ENCODE peak calls at places on chromosomes 7 and 10, in seven cellular contexts. One of them, this sample, is unnamed.

GRCh38 chr7:107262857-107263256 is 94.1 kb downstream of the HBP1 start:
- DNase-seq in adrenal gland: no peak
- DNase-seq in IMR-90: peak
- DNase-seq in ovary: no peak
- DNase-seq in NB4: no peak
- DNase-seq in thyroid gland: no peak
- DNase-seq in HCT116: no peak
- DNase-seq in this sample: no peak

GRCh38 chr10:4780782-4781181 is 45.2 kb upstream of the AKR1E2 start:
- DNase-seq in thyroid gland: no peak
- DNase-seq in ovary: no peak
- DNase-seq in HCT116: no peak
- DNase-seq in adrenal gland: no peak
- DNase-seq in NB4: no peak
- DNase-seq in IMR-90: peak
- DNase-seq in this sample: no peak

GRCh38 chr10:133129854-133130495 is 30.0 kb upstream of the KNDC1 start:
- DNase-seq in IMR-90: no peak
- DNase-seq in HCT116: no peak
- DNase-seq in thyroid gland: no peak
- DNase-seq in adrenal gland: peak
- DNase-seq in ovary: no peak
- DNase-seq in NB4: no peak
- DNase-seq in this sample: no peak

GRCh38 chr10:76354349-76354748 is 922.9 kb downstream of the LRMDA start:
- DNase-seq in adrenal gland: no peak
- DNase-seq in ovary: no peak
- DNase-seq in NB4: no peak
- DNase-seq in IMR-90: no peak
- DNase-seq in thyroid gland: no peak
- DNase-seq in HCT116: no peak
- DNase-seq in this sample: no peak

GRCh38 chr7:42151309-42151708 is 85.7 kb downstream of the GLI3 start:
- DNase-seq in ovary: peak
- DNase-seq in adrenal gland: no peak
- DNase-seq in NB4: no peak
- DNase-seq in IMR-90: peak
- DNase-seq in HCT116: no peak
- DNase-seq in thyroid gland: no peak
- DNase-seq in this sample: peak

GRCh38 chr10:88731296-88731695 is 25.2 kb downstream of the LIPK start:
- DNase-seq in adrenal gland: no peak
- DNase-seq in IMR-90: no peak
- DNase-seq in ovary: no peak
- DNase-seq in thyroid gland: peak
- DNase-seq in NB4: no peak
- DNase-seq in HCT116: no peak
- DNase-seq in this sample: no peak

GRCh38 chr10:129755075-129756020 is 208.7 kb downstream of the EBF3 start:
- DNase-seq in IMR-90: no peak
- DNase-seq in thyroid gland: no peak
- DNase-seq in adrenal gland: no peak
- DNase-seq in NB4: no peak
- DNase-seq in ovary: no peak
- DNase-seq in HCT116: no peak
- DNase-seq in this sample: peak

GRCh38 chr10:71766717-71767419 is 6.5 kb downstream of the VSIR start:
- DNase-seq in thyroid gland: peak
- DNase-seq in HCT116: peak
- DNase-seq in NB4: peak
- DNase-seq in adrenal gland: peak
- DNase-seq in IMR-90: peak
- DNase-seq in ovary: peak
- DNase-seq in this sample: no peak

GRCh38 chr7:4277936-4278335 is 404.2 kb upstream of the FOXK1 start:
- DNase-seq in NB4: no peak
- DNase-seq in thyroid gland: no peak
- DNase-seq in IMR-90: no peak
- DNase-seq in ovary: no peak
- DNase-seq in HCT116: no peak
- DNase-seq in adrenal gland: no peak
- DNase-seq in this sample: no peak

GRCh38 chr10:42638053-42638820 is at the start of gene ZNF33B:
- DNase-seq in IMR-90: peak
- DNase-seq in NB4: peak
- DNase-seq in HCT116: peak
- DNase-seq in ovary: peak
- DNase-seq in adrenal gland: peak
- DNase-seq in thyroid gland: peak
- DNase-seq in this sample: peak
- TF ChIP-seq POLR2A in IMR-90: peak
- TF ChIP-seq POLR2A in NB4: peak
- TF ChIP-seq POLR2A in HCT116: peak
- TF ChIP-seq POLR2A in ovary: peak
- TF ChIP-seq POLR2A in adrenal gland: peak
- TF ChIP-seq POLR2A in thyroid gland: no peak
- TF ChIP-seq POLR2A in this sample: peak

GRCh38 chr7:148987010-148987750 is 41.1 kb downstream of the PDIA4 start:
- DNase-seq in adrenal gland: peak
- DNase-seq in HCT116: peak
- DNase-seq in IMR-90: peak
- DNase-seq in ovary: peak
- DNase-seq in thyroid gland: peak
- DNase-seq in NB4: peak
- DNase-seq in this sample: peak
- TF ChIP-seq POLR2A in adrenal gland: no peak
- TF ChIP-seq POLR2A in HCT116: no peak
- TF ChIP-seq POLR2A in IMR-90: no peak
- TF ChIP-seq POLR2A in ovary: no peak
- TF ChIP-seq POLR2A in thyroid gland: no peak
- TF ChIP-seq POLR2A in NB4: peak
- TF ChIP-seq POLR2A in this sample: peak

GRCh38 chr7:74194686-74195085 is 15.1 kb upstream of the LAT2 start:
- DNase-seq in thyroid gland: no peak
- DNase-seq in ovary: no peak
- DNase-seq in adrenal gland: peak
- DNase-seq in NB4: no peak
- DNase-seq in HCT116: no peak
- DNase-seq in IMR-90: no peak
- DNase-seq in this sample: no peak
- TF ChIP-seq POLR2A in thyroid gland: no peak
- TF ChIP-seq POLR2A in ovary: no peak
- TF ChIP-seq POLR2A in adrenal gland: no peak
- TF ChIP-seq POLR2A in NB4: no peak
- TF ChIP-seq POLR2A in HCT116: no peak
- TF ChIP-seq POLR2A in IMR-90: no peak
- TF ChIP-seq POLR2A in this sample: no peak

GRCh38 chr7:43621729-43622448 is 39.0 kb downstream of the STK17A start:
- DNase-seq in ovary: no peak
- DNase-seq in IMR-90: no peak
- DNase-seq in HCT116: no peak
- DNase-seq in NB4: no peak
- DNase-seq in adrenal gland: no peak
- DNase-seq in thyroid gland: no peak
- DNase-seq in this sample: no peak
- TF ChIP-seq POLR2A in ovary: no peak
- TF ChIP-seq POLR2A in IMR-90: no peak
- TF ChIP-seq POLR2A in HCT116: no peak
- TF ChIP-seq POLR2A in NB4: no peak
- TF ChIP-seq POLR2A in adrenal gland: no peak
- TF ChIP-seq POLR2A in thyroid gland: no peak
- TF ChIP-seq POLR2A in this sample: no peak

DNA sequence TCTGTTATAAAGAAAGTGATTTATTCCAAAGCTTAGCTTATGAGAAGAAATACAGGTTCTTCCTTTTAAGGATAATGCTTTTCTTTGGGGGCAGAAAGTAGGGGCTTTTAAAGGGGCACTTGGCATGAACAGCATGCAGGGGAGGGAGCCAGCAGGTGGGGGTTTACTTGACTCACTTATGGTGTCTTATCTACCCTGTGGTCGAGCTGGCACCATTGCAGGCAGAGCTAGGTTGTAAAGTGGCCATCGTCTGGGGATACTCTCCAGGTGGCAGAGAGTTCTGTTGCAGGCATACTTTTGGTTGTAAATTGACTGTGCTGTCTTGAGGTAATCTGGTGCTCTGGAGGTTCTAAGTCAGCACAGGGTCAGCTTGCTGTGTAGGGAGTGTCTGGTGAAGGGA is 26.3 kb upstream of the IFRD1 start:
- DNase-seq in NB4: peak
- DNase-seq in adrenal gland: no peak
- DNase-seq in thyroid gland: no peak
- DNase-seq in HCT116: no peak
- DNase-seq in IMR-90: no peak
- DNase-seq in ovary: no peak
- DNase-seq in this sample: no peak
- TF ChIP-seq POLR2A in NB4: no peak
- TF ChIP-seq POLR2A in adrenal gland: no peak
- TF ChIP-seq POLR2A in thyroid gland: no peak
- TF ChIP-seq POLR2A in HCT116: no peak
- TF ChIP-seq POLR2A in IMR-90: no peak
- TF ChIP-seq POLR2A in ovary: no peak
- TF ChIP-seq POLR2A in this sample: no peak

GRCh38 chr7:37920619-37921339 is at the start of gene EPDR1:
- DNase-seq in adrenal gland: peak
- DNase-seq in thyroid gland: peak
- DNase-seq in IMR-90: no peak
- DNase-seq in ovary: peak
- DNase-seq in HCT116: peak
- DNase-seq in NB4: peak
- DNase-seq in this sample: peak
- TF ChIP-seq POLR2A in adrenal gland: peak
- TF ChIP-seq POLR2A in thyroid gland: peak
- TF ChIP-seq POLR2A in IMR-90: no peak
- TF ChIP-seq POLR2A in ovary: no peak
- TF ChIP-seq POLR2A in HCT116: no peak
- TF ChIP-seq POLR2A in NB4: peak
- TF ChIP-seq POLR2A in this sample: no peak

GRCh38 chr7:91913612-91914011 is 27.1 kb upstream of the AKAP9 start:
- DNase-seq in HCT116: no peak
- DNase-seq in adrenal gland: no peak
- DNase-seq in IMR-90: peak
- DNase-seq in ovary: no peak
- DNase-seq in thyroid gland: no peak
- DNase-seq in NB4: no peak
- DNase-seq in this sample: no peak

GRCh38 chr7:91916068-91916440 is 24.6 kb upstream of the AKAP9 start:
- DNase-seq in adrenal gland: no peak
- DNase-seq in IMR-90: no peak
- DNase-seq in NB4: no peak
- DNase-seq in ovary: no peak
- DNase-seq in thyroid gland: no peak
- DNase-seq in HCT116: no peak
- DNase-seq in this sample: no peak

GRCh38 chr7:91915401-91916067 is 25.1 kb upstream of the AKAP9 start:
- DNase-seq in ovary: no peak
- DNase-seq in IMR-90: peak
- DNase-seq in adrenal gland: no peak
- DNase-seq in thyroid gland: no peak
- DNase-seq in NB4: no peak
- DNase-seq in HCT116: no peak
- DNase-seq in this sample: no peak

GRCh38 chr7:91912500-91912899 is 28.2 kb upstream of the AKAP9 start:
- DNase-seq in IMR-90: peak
- DNase-seq in thyroid gland: no peak
- DNase-seq in ovary: no peak
- DNase-seq in HCT116: no peak
- DNase-seq in adrenal gland: no peak
- DNase-seq in NB4: no peak
- DNase-seq in this sample: no peak

GRCh38 chr7:91911121-91911520 is 29.5 kb upstream of the AKAP9 start:
- DNase-seq in ovary: no peak
- DNase-seq in HCT116: no peak
- DNase-seq in adrenal gland: no peak
- DNase-seq in thyroid gland: no peak
- DNase-seq in NB4: no peak
- DNase-seq in IMR-90: no peak
- DNase-seq in this sample: no peak
- TF ChIP-seq POLR2A in ovary: no peak
- TF ChIP-seq POLR2A in HCT116: no peak
- TF ChIP-seq POLR2A in adrenal gland: no peak
- TF ChIP-seq POLR2A in thyroid gland: no peak
- TF ChIP-seq POLR2A in NB4: no peak
- TF ChIP-seq POLR2A in IMR-90: no peak
- TF ChIP-seq POLR2A in this sample: no peak

GRCh38 chr7:97006146-97006950 is 995 bp downstream of the DLX6 start:
- DNase-seq in thyroid gland: peak
- DNase-seq in NB4: peak
- DNase-seq in adrenal gland: peak
- DNase-seq in HCT116: no peak
- DNase-seq in IMR-90: peak
- DNase-seq in ovary: no peak
- DNase-seq in this sample: peak
- TF ChIP-seq POLR2A in thyroid gland: no peak
- TF ChIP-seq POLR2A in NB4: no peak
- TF ChIP-seq POLR2A in adrenal gland: no peak
- TF ChIP-seq POLR2A in HCT116: no peak
- TF ChIP-seq POLR2A in IMR-90: no peak
- TF ChIP-seq POLR2A in ovary: no peak
- TF ChIP-seq POLR2A in this sample: no peak

DNA sequence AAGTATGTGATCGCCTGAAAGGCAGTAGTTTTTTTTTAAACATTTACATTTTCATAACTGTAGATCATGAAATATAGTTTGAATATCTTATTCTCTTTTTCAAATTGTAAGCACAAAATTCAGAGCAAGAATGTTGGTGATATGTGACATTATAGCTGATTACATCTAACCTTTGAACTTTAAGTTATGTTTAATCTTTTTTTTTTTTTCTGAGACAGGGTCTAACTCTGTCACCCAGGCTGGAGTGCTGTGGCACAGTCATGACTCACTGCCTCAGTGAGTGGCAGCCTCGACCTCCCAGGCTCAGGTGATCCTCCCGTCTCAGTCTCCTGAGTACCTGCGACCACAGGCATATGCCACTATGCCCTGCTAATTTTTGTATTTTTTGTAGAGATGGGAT is 278.7 kb upstream of the NEBL start:
- DNase-seq in thyroid gland: peak
- DNase-seq in ovary: no peak
- DNase-seq in HCT116: no peak
- DNase-seq in IMR-90: no peak
- DNase-seq in NB4: no peak
- DNase-seq in adrenal gland: no peak
- DNase-seq in this sample: no peak
- TF ChIP-seq POLR2A in thyroid gland: no peak
- TF ChIP-seq POLR2A in ovary: no peak
- TF ChIP-seq POLR2A in HCT116: no peak
- TF ChIP-seq POLR2A in IMR-90: no peak
- TF ChIP-seq POLR2A in NB4: no peak
- TF ChIP-seq POLR2A in adrenal gland: no peak
- TF ChIP-seq POLR2A in this sample: no peak

This sample was measured in prostate gland.